ENCODE peak calls at places on chromosome 19, in eight cellular contexts. M is tibial nerve, U is WTC11, G is B cell, F is HFF-Myc, L is AG04450, N is stomach, I is AG04449. Q is an unnamed sample.

GRCh38 chr19:51371186-51371690 is 1.2 kb downstream of the NKG7 start:
- DNase-seq in I (no peak), G (no peak), M (no peak), F (no peak), L (no peak), U (no peak), N (no peak), Q (no peak)

GRCh38 chr19:1828279-1829238 is 16.5 kb upstream of the ATP8B3 start:
- DNase-seq in L (no peak), U (no peak), F (no peak), G (no peak), N (no peak), M (no peak), I (no peak), Q (no peak)

GRCh38 chr19:10510301-10510802 is 6.9 kb downstream of the S1PR5 start:
- DNase-seq in G (peak), I (no peak), F (no peak), N (no peak), U (peak), M (no peak), L (no peak), Q (peak)

GRCh38 chr19:20243629-20244028 is 76.6 kb downstream of the ZNF486 start:
- DNase-seq in I (no peak), N (no peak), U (no peak), M (no peak), G (no peak), L (no peak), F (no peak), Q (no peak)

GRCh38 chr19:35786299-35787160 is 11.2 kb downstream of the ARHGAP33 start:
- DNase-seq in N (no peak), G (peak), F (no peak), I (no peak), L (no peak), M (no peak), U (no peak), Q (no peak)

GRCh38 chr19:42246869-42247630 is 4.6 kb upstream of the GSK3A start:
- DNase-seq in I (no peak), N (no peak), U (no peak), F (no peak), L (no peak), M (no peak), G (no peak), Q (no peak)

GRCh38 chr19:40139533-40140287 is 49.0 kb upstream of the ZNF780A start:
- DNase-seq in N (no peak), F (peak), I (no peak), L (peak), M (peak), G (peak), U (no peak), Q (peak)

GRCh38 chr19:24033962-24034342 is 53.0 kb upstream of the ZNF254 start:
- DNase-seq in M (peak), I (peak), L (peak), G (peak), F (peak), U (no peak), N (peak), Q (peak)

GRCh38 chr19:27736225-27736624 is 1476.7 kb downstream of the UQCRFS1 start:
- DNase-seq in F (no peak), L (no peak), M (no peak), I (no peak), U (no peak), N (no peak), G (no peak), Q (no peak)

GRCh38 chr19:52600639-52601024 is 30.5 kb downstream of the ZNF701 start:
- DNase-seq in L (no peak), M (no peak), U (peak), F (no peak), N (peak), I (no peak), G (no peak), Q (peak)

GRCh38 chr19:51079486-51080110 is 3.1 kb downstream of the KLK14 start:
- DNase-seq in N (peak), F (no peak), M (no peak), G (no peak), L (no peak), I (no peak), U (no peak), Q (no peak)

GRCh38 chr19:1232652-1233360 is 5.0 kb downstream of the CBARP start:
- DNase-seq in L (no peak), I (no peak), U (no peak), F (no peak), G (peak), M (no peak), N (peak), Q (no peak)

GRCh38 chr19:8831832-8832131 is 322 bp downstream of the ZNF558 start:
- DNase-seq in I (no peak), F (no peak), N (no peak), M (no peak), L (no peak), U (no peak), G (no peak), Q (no peak)

GRCh38 chr19:23460656-23461055 is 65.4 kb upstream of the ZNF91 start:
- DNase-seq in F (no peak), M (no peak), U (no peak), L (no peak), I (no peak), G (no peak), N (no peak), Q (no peak)

GRCh38 chr19:17883627-17884413 is 12.1 kb downstream of the SLC5A5 start:
- DNase-seq in N (no peak), L (no peak), I (no peak), F (no peak), M (no peak), U (no peak), G (no peak), Q (no peak)

GRCh38 chr19:19615086-19615485 is 3.4 kb downstream of the PBX4 start:
- DNase-seq in I (no peak), M (no peak), F (no peak), L (no peak), U (no peak), G (no peak), N (no peak), Q (no peak)

GRCh38 chr19:6667114-6667627 is 2.8 kb downstream of the TNFSF14 start:
- DNase-seq in N (no peak), F (no peak), G (no peak), I (no peak), U (no peak), L (no peak), M (no peak), Q (no peak)
- TF ChIP-seq CTCF in N (no peak), F (no peak), G (no peak), I (no peak), U (no peak), L (no peak), M (no peak), Q (no peak)

DNA sequence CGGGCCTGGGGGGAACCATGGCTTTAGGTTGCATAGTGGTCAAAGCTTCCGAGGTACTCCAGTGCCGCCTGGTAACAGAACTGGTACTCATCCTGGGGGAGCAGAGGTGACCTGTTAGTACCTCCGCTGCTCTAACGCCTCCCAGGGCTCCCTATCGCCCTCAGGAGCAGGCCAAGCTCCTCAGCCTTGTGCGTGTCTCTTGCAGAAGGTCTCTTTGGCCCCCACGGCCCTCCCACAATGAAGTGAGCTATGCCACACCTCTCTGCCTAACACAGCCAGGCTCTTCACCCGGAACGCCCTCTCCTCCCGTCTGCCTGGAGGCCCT is 133.9 kb downstream of the PTPRS start:
- DNase-seq in N (no peak), M (no peak), U (no peak), F (no peak), I (no peak), G (no peak), L (no peak), Q (no peak)
- TF ChIP-seq CTCF in N (no peak), M (no peak), U (no peak), F (no peak), I (no peak), G (no peak), L (no peak), Q (no peak)

DNA sequence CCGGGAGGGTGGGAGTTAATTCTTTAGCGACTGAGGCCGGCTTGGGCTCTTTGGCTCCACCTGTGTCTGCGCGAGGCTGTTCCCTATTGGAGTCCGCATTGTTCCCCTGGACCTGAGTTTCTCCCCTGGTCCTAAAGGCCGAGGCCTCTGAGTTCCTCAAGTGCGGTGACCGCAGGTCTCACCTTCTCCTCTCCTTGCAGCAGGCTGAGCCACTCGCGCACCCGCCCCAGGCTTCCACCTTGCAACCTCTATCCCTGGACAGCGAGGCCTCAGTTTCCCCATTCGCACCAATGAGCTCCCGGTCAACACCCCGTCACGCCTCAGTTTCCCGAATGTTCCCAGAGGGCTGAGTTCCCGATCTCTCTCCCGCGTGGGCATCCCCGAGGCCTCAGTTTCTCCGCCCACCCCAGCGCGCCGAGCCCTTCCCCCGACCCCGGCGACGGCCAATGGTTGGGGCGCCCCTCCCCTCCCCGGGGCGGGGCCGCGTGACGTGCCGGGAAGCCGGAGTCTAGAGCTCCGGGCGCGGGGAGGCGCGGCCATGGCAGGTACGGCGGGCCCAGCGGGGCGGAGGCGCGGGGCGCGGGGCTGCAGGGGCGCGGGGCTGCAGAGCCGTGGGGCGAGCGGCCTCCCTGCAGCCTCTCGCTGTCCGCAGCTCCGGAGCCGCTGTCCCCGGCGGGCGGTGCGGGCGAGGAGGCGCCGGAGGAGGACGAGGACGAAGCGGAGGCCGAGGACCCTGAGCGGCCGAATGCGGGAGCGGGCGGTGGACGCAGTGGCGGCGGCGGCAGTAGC is at the start of gene MPND:
- DNase-seq in U (peak), F (no peak), M (peak), L (peak), I (no peak), N (peak), G (peak), Q (peak)
- TF ChIP-seq CTCF in U (no peak), F (peak), M (no peak), L (peak), I (peak), N (peak), G (no peak), Q (peak)

DNA sequence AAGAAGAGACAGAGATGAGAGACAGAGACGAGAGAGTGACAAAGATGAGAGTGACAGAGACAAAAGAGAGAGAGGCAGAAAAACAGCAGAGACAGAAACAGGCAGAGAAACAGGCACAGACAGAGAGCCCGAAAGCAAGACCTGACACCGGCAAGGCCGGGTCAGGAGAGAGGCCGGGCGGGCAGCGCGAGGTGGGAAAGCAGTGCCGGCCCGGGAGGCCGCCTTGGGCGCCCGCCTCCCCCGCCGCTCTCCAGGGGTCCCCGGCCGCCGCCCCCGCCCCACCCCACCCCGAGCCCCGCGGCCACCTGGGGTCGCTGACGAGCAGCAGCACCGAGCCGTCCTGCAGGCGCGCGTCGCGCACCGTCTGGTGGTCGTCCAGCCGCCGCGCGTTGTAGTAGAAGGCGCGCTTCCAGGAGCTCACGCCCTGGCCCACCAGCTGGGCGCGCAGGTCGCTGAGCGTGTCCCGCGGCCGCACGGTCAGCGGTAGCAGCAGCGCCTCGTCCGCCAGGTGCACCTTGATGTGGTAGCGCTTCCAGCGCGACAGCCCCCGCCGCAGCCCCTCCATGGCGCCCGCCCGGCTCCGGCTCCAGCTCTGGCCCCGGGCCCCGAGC is at the start of gene TINCR:
- DNase-seq in N (no peak), G (peak), M (no peak), F (no peak), L (no peak), U (peak), I (no peak), Q (peak)
- TF ChIP-seq CTCF in N (no peak), G (no peak), M (no peak), F (no peak), L (no peak), U (no peak), I (no peak), Q (no peak)

GRCh38 chr19:31054430-31054829 is 294.8 kb downstream of the TSHZ3 start:
- DNase-seq in N (peak), I (peak), M (no peak), U (peak), F (peak), G (no peak), L (peak), Q (no peak)
- TF ChIP-seq CTCF in N (no peak), I (peak), M (peak), U (peak), F (peak), G (no peak), L (peak), Q (no peak)

DNA sequence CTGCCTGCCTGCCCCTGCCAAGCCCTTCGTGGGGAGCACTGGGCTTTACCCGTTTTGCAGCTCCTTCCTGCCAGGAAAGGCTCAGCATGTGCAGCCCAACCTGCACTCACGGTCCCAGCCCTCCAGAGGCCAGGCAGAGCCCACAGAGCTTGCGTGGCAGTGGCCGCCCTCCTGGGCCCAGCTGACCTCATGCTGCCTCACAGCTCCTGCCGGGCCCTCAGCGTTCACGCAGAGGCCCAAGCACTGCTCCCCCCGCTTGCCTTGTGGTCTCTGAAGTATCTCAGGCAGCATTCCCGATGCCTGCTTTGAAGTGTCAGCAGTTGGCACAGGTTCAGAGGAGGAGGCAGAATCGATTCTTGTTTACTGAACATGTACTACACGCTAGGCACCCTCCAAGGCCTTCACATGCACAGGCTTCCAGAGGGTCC is 32.5 kb downstream of the CAPN12 start:
- DNase-seq in U (no peak), M (no peak), G (no peak), I (no peak), F (no peak), L (peak), N (no peak), Q (no peak)
- TF ChIP-seq CTCF in U (no peak), M (no peak), G (no peak), I (peak), F (no peak), L (peak), N (no peak), Q (no peak)

DNA sequence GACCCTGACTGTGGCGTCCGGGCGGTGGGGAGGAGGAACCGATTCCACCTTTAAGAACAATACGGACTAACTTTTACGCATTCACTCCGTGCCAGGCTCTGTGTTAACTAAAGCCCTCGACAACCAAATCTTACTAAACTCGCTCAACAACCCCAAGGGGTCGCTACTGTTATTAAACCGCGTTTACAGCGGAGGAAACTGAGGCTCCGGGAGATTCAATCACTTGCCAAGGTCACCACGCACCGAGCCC is 1.2 kb downstream of the SAMD1 start:
- DNase-seq in N (no peak), F (no peak), G (no peak), M (peak), L (no peak), U (no peak), I (no peak), Q (peak)
- TF ChIP-seq CTCF in N (no peak), F (peak), G (peak), M (no peak), L (peak), U (no peak), I (no peak), Q (no peak)

GRCh38 chr19:48064509-48064908 is 20.6 kb upstream of the CABP5 start:
- DNase-seq in N (no peak), I (no peak), U (no peak), L (no peak), F (peak), G (no peak), M (no peak), Q (no peak)

DNA sequence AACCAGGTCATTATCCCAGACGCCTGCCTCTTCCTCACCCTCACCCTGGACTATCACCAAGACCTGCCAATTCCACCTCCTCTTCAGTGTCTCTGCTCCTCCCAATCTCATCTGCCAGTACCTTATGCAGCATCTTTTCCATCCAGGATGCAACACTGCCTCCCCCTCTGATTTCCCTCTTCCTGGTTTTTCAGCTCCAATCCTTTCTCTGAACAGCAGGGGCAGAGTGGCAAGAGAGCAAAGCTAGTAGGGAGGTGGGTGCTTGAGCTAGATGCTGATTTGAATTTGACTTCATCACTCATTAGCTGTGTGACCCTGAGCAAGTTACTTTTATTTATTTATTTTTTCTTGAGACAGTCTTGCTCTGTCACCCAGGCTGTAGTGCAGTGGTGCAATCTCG is 25.6 kb upstream of the CABP5 start:
- DNase-seq in F (no peak), L (no peak), G (no peak), I (no peak), U (peak), M (no peak), N (no peak), Q (no peak)
- TF ChIP-seq CTCF in F (no peak), L (no peak), G (no peak), I (no peak), U (no peak), M (no peak), N (no peak), Q (no peak)

GRCh38 chr19:5827342-5827890 is 12.1 kb downstream of the FUT6 start:
- DNase-seq in N (no peak), I (no peak), G (no peak), U (no peak), L (no peak), F (no peak), M (no peak), Q (no peak)

GRCh38 chr19:5827891-5828660 is 11.4 kb downstream of the FUT6 start:
- DNase-seq in G (peak), M (peak), I (peak), F (peak), U (peak), L (peak), N (peak), Q (peak)

GRCh38 chr19:5828661-5829566 is 10.6 kb downstream of the FUT6 start:
- DNase-seq in U (peak), I (no peak), L (no peak), G (peak), F (no peak), M (no peak), N (peak), Q (peak)

GRCh38 chr19:5824791-5825577 is 14.5 kb downstream of the FUT6 start:
- DNase-seq in F (no peak), U (no peak), M (no peak), N (no peak), L (no peak), G (no peak), I (no peak), Q (no peak)

GRCh38 chr19:5826531-5827341 is 12.8 kb downstream of the FUT6 start:
- DNase-seq in G (peak), N (peak), I (no peak), L (no peak), M (no peak), F (no peak), U (peak), Q (peak)
- TF ChIP-seq CTCF in G (no peak), N (peak), I (peak), L (peak), M (no peak), F (peak), U (no peak), Q (no peak)

GRCh38 chr19:54430306-54431254 is 15.3 kb downstream of the TTYH1 start:
- DNase-seq in N (no peak), F (no peak), M (no peak), I (no peak), L (no peak), U (peak), G (peak), Q (peak)
- TF ChIP-seq CTCF in N (no peak), F (no peak), M (peak), I (no peak), L (no peak), U (no peak), G (peak), Q (no peak)

Q was measured in GM13977.